ENCODE peak calls at places on chromosomes 3 and 15, in eight cellular contexts. E is A172; N is GM23338; Y is mucosa of descending colon; G is body of pancreas; W is cortex of kidney; D is activated naive CD4-positive, alpha-beta T cell; B is activated naive CD8-positive, alpha-beta T cell treated with anti-CD3 and anti-CD28 coated beads, Interleukin-2, amount 50 U/mL, for 24 hours. O is an unnamed sample.

GRCh38 chr3:135771760-135772159 is 193.8 kb upstream of the PPP2R3A start:
- DNase-seq in E (no peak), N (no peak), Y (no peak), G (no peak), W (no peak), D (no peak), B (no peak), O (no peak)

GRCh38 chr15:35481992-35482391 is 64.0 kb downstream of the DPH6 start:
- DNase-seq in E (peak), N (peak), Y (no peak), G (no peak), W (no peak), D (no peak), B (no peak), O (no peak)

GRCh38 chr15:65916664-65917406 is 47.5 kb downstream of the RAB11A start:
- DNase-seq in E (peak), N (peak), Y (peak), G (peak), W (no peak), D (no peak), B (peak), O (no peak)

GRCh38 chr3:63364909-63365308 is 86.8 kb downstream of the SYNPR start:
- DNase-seq in E (no peak), N (peak), Y (peak), G (no peak), W (no peak), D (no peak), B (no peak), O (no peak)

GRCh38 chr15:37094542-37095196 is 5.7 kb downstream of the MEIS2 start:
- DNase-seq in E (no peak), N (no peak), Y (no peak), G (no peak), W (no peak), D (no peak), B (no peak), O (no peak)

GRCh38 chr3:52827441-52827840 is 3.0 kb downstream of the ITIH4 start:
- DNase-seq in E (no peak), N (no peak), Y (no peak), G (peak), W (no peak), D (no peak), B (no peak), O (no peak)

GRCh38 chr3:129119365-129120100 is 2.1 kb downstream of the RAB43 start:
- DNase-seq in E (peak), N (no peak), Y (peak), G (peak), W (no peak), D (no peak), B (no peak), O (no peak)

GRCh38 chr3:149579838-149580542 is 77.8 kb downstream of the WWTR1 start:
- DNase-seq in E (peak), N (no peak), Y (no peak), G (no peak), W (no peak), D (no peak), B (no peak), O (no peak)

GRCh38 chr3:142724682-142725351 is 983 bp downstream of the TRPC1 start:
- DNase-seq in E (peak), N (peak), Y (peak), G (peak), W (no peak), D (no peak), B (peak), O (peak)

GRCh38 chr3:50675179-50676030 is 678 bp downstream of the DOCK3 start:
- DNase-seq in E (no peak), N (peak), Y (peak), G (peak), W (no peak), D (peak), B (peak), O (no peak)

GRCh38 chr3:140388525-140388924 is 289.3 kb upstream of the TRIM42 start:
- DNase-seq in E (no peak), N (no peak), Y (no peak), G (no peak), W (no peak), D (no peak), B (no peak), O (peak)

GRCh38 chr3:175065492-175065891 is 206.4 kb downstream of the NAALADL2 start:
- DNase-seq in E (no peak), N (no peak), Y (no peak), G (no peak), W (no peak), D (no peak), B (no peak), O (no peak)

GRCh38 chr15:95812491-95812890 is 518.0 kb upstream of the NR2F2 start:
- DNase-seq in E (peak), N (no peak), Y (no peak), G (no peak), W (no peak), D (no peak), B (no peak), O (no peak)

GRCh38 chr3:124033360-124034015 is 41.6 kb upstream of the ROPN1 start:
- DNase-seq in E (no peak), N (peak), Y (peak), G (peak), W (no peak), D (no peak), B (peak), O (no peak)

GRCh38 chr3:21357241-21357640 is 393.8 kb downstream of the ZNF385D start:
- DNase-seq in E (no peak), N (no peak), Y (no peak), G (no peak), W (no peak), D (no peak), B (no peak), O (no peak)

GRCh38 chr3:53150247-53151085 is 10.5 kb upstream of the PRKCD start:
- DNase-seq in E (peak), N (no peak), Y (peak), G (peak), W (no peak), D (no peak), B (no peak), O (no peak)

GRCh38 chr3:25120666-25121065 is 307.4 kb upstream of the RARB start:
- DNase-seq in E (no peak), N (no peak), Y (peak), G (no peak), W (no peak), D (no peak), B (no peak), O (no peak)

GRCh38 chr3:81910244-81910852 is 148.9 kb upstream of the GBE1 start:
- DNase-seq in E (peak), N (peak), Y (peak), G (peak), W (no peak), D (no peak), B (peak), O (peak)

GRCh38 chr3:9301798-9302197 is 52.4 kb upstream of the SRGAP3 start:
- DNase-seq in E (no peak), N (no peak), Y (no peak), G (no peak), W (no peak), D (no peak), B (no peak), O (no peak)